ENCODE peak calls at places on chromosomes 4 and X, in five cellular contexts. L, R, P, Y and W are unnamed samples.

GRCh38 chrX:41317487-41318208 is 16.3 kb upstream of the DDX3X start:
- DNase-seq in P (no peak), R (no peak), Y (no peak), L (no peak), W (peak)

GRCh38 chrX:110806145-110806544 is 10.5 kb upstream of the CHRDL1 start:
- DNase-seq in P (no peak), L (no peak), R (peak), Y (no peak), W (no peak)

GRCh38 chrX:13828392-13828791 is 11.5 kb upstream of the GPM6B start:
- DNase-seq in P (no peak), L (no peak), R (no peak), Y (no peak), W (peak)

GRCh38 chr4:152117501-152117900 is 356.7 kb upstream of the GATB start:
- DNase-seq in R (no peak), P (no peak), Y (no peak), L (no peak), W (no peak)

GRCh38 chr4:55549888-55550287 is 3.2 kb upstream of the CLOCK start:
- DNase-seq in R (no peak), P (no peak), Y (no peak), L (no peak), W (peak)

GRCh38 chr4:141645611-141646340 is 9.4 kb downstream of the IL15 start:
- DNase-seq in L (no peak), Y (no peak), P (no peak), R (no peak), W (peak)

GRCh38 chrX:55839480-55839879 is 121.9 kb downstream of the RRAGB start:
- DNase-seq in P (no peak), Y (no peak), L (no peak), R (no peak), W (no peak)

GRCh38 chrX:119030990-119031389 is 41.8 kb upstream of the CT47C1 start:
- DNase-seq in Y (no peak), P (no peak), R (no peak), L (no peak), W (no peak)

GRCh38 chrX:78655642-78656041 is 3.5 kb downstream of the RTL3 start:
- DNase-seq in P (no peak), Y (no peak), L (no peak), R (no peak), W (no peak)

GRCh38 chrX:41320393-41320792 is 13.6 kb upstream of the DDX3X start:
- DNase-seq in P (no peak), L (peak), Y (no peak), R (no peak), W (no peak)

GRCh38 chr4:20825493-20825892 is 125.2 kb downstream of the PACRGL start:
- DNase-seq in R (no peak), Y (no peak), P (no peak), L (no peak), W (no peak)

GRCh38 chrX:122934131-122934530 is 249.9 kb upstream of the GRIA3 start:
- DNase-seq in P (no peak), L (no peak), R (no peak), Y (no peak), W (no peak)

GRCh38 chr4:151417164-151417571 is 8.2 kb downstream of the FHIP1A start:
- DNase-seq in L (no peak), Y (no peak), P (no peak), R (no peak), W (peak)

GRCh38 chr4:52864816-52865215 is 2.7 kb downstream of the RASL11B start:
- DNase-seq in Y (no peak), L (no peak), P (no peak), R (no peak), W (peak)

GRCh38 chr4:141238196-141238595 is 17.5 kb downstream of the ZNF330 start:
- DNase-seq in L (no peak), Y (no peak), P (no peak), R (no peak), W (no peak)

GRCh38 chr4:84967292-84967651 is 782 bp upstream of the WDFY3 start:
- DNase-seq in L (no peak), Y (no peak), R (no peak), P (no peak), W (peak)

GRCh38 chr4:41122775-41123174 is 91.6 kb downstream of the APBB2 start:
- DNase-seq in R (no peak), L (no peak), P (no peak), Y (no peak), W (no peak)

GRCh38 chr4:41189669-41190068 is 24.7 kb downstream of the APBB2 start:
- DNase-seq in Y (no peak), L (no peak), R (no peak), P (no peak), W (no peak)

GRCh38 chrX:15751160-15751819 is 13.2 kb downstream of the CA5B start:
- DNase-seq in R (no peak), L (no peak), P (no peak), Y (no peak), W (peak)

GRCh38 chr4:94530073-94530472 is 78.3 kb downstream of the PDLIM5 start:
- DNase-seq in R (no peak), Y (no peak), L (no peak), P (no peak), W (no peak)

GRCh38 chr4:11635336-11635735 is 206.6 kb upstream of the HS3ST1 start:
- DNase-seq in Y (no peak), L (no peak), P (no peak), R (no peak), W (peak)

GRCh38 chr4:182807346-182807745 is 109.8 kb downstream of the DCTD start:
- DNase-seq in P (no peak), L (no peak), R (no peak), Y (no peak), W (no peak)

GRCh38 chrX:149962859-149963757 is 24.8 kb upstream of the EOLA2 start:
- DNase-seq in P (no peak), R (peak), Y (peak), L (no peak), W (peak)

GRCh38 chrX:41412261-41413167 is 34.6 kb upstream of the NYX start:
- DNase-seq in R (no peak), Y (no peak), L (no peak), P (no peak), W (no peak)

GRCh38 chr4:64146030-64146429 is 263.2 kb downstream of the TECRL start:
- DNase-seq in P (no peak), Y (no peak), L (no peak), R (no peak), W (no peak)

GRCh38 chr4:10033191-10033881 is 12.0 kb upstream of the SLC2A9 start:
- DNase-seq in Y (no peak), P (no peak), R (no peak), L (no peak), W (peak)

GRCh38 chr4:52979020-52979419 is 116.9 kb downstream of the RASL11B start:
- DNase-seq in R (no peak), P (no peak), L (no peak), Y (no peak), W (peak)

GRCh38 chrX:97446298-97446882 is 562.7 kb downstream of the RPA4 start:
- DNase-seq in Y (no peak), P (no peak), L (no peak), R (no peak), W (peak)

GRCh38 chr4:102139932-102140331 is 205.3 kb downstream of the SLC39A8 start:
- DNase-seq in R (no peak), L (no peak), Y (no peak), P (no peak), W (no peak)

GRCh38 chr4:70932984-70933383 is 30.8 kb downstream of the MOB1B start:
- DNase-seq in L (no peak), Y (no peak), P (no peak), R (no peak), W (no peak)

GRCh38 chr4:133982533-133983224 is 218.9 kb downstream of the PABPC4L start:
- DNase-seq in Y (no peak), P (no peak), L (no peak), R (no peak), W (peak)

GRCh38 chr4:15809058-15809457 is 30.9 kb downstream of the CD38 start:
- DNase-seq in P (no peak), Y (no peak), R (no peak), L (no peak), W (no peak)

GRCh38 chrX:118181030-118181429 is 64.4 kb upstream of the KLHL13 start:
- DNase-seq in Y (no peak), L (no peak), R (no peak), P (no peak), W (no peak)

DNA sequence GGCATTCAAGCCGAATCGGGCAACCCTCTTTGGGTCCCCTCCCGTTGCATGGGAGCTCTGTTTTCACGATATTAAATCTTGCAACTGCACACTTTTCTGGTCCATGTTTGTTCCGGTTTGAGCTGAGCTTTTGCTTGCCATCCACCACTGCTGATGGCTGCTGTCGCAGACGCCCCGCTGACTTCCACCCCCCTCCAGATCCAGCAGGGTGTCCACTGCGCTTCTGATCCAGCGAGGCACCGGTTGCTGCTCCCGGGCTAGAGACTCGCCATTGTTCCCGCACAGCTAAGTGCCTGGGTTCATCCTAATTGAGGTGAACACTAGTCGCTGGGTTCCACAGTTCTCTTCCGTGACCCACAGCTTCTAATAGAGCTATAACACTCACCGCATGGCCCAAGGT is 13.3 kb downstream of the ACOX3 start:
- DNase-seq in L (no peak), Y (no peak), P (no peak), R (no peak), W (no peak)
- H3K4me3 ChIP-seq in L (peak), Y (peak), P (peak), R (peak), W (peak)

GRCh38 chr4:83772680-83773079 is 236.8 kb downstream of the GPAT3 start:
- DNase-seq in Y (no peak), P (no peak), L (no peak), R (no peak), W (no peak)

GRCh38 chr4:83767017-83767541 is 231.2 kb downstream of the GPAT3 start:
- DNase-seq in R (no peak), P (no peak), Y (no peak), L (no peak), W (no peak)

GRCh38 chr4:83768146-83768545 is 232.2 kb downstream of the GPAT3 start:
- DNase-seq in L (no peak), R (no peak), P (no peak), Y (no peak), W (no peak)

GRCh38 chr4:83771113-83771705 is 235.3 kb downstream of the GPAT3 start:
- DNase-seq in L (no peak), P (no peak), R (no peak), Y (no peak), W (peak)
- TF ChIP-seq CTCF in L (no peak), P (peak), R (peak), Y (peak), W (peak)

GRCh38 chr4:128590034-128590740 is 219.3 kb upstream of the JADE1 start:
- DNase-seq in R (no peak), Y (no peak), P (no peak), L (no peak), W (no peak)
- H3K4me3 ChIP-seq in R (no peak), Y (no peak), P (no peak), L (no peak), W (no peak)

GRCh38 chrX:82218361-82218760 is 1016.5 kb downstream of the SH3BGRL start:
- DNase-seq in Y (no peak), P (peak), L (no peak), R (no peak), W (peak)
- TF ChIP-seq CTCF in Y (no peak), P (no peak), L (no peak), R (peak), W (no peak)